ENCODE peak calls at places on chromosomes 7 and 10, in five cellular contexts. M is GM23338, G is osteocyte, J is GM12865, N is omental fat pad. H is an unnamed sample.

GRCh38 chr10:16967000-16967865 is 150.0 kb upstream of the RSU1 start:
- DNase-seq in N (no peak), J (no peak), M (no peak), G (no peak), H (no peak)

GRCh38 chr7:46424934-46425333 is 503.9 kb upstream of the IGFBP3 start:
- DNase-seq in M (no peak), J (peak), N (no peak), G (no peak), H (no peak)

GRCh38 chr10:86600296-86600695 is 54.1 kb upstream of the OPN4 start:
- DNase-seq in G (peak), M (no peak), N (no peak), J (no peak), H (no peak)

GRCh38 chr7:27576360-27576944 is 86.2 kb downstream of the HIBADH start:
- DNase-seq in J (peak), N (no peak), M (peak), G (no peak), H (no peak)

GRCh38 chr10:70379581-70380176 is 2.7 kb downstream of the LRRC20 start:
- DNase-seq in G (no peak), N (no peak), M (peak), J (peak), H (no peak)

GRCh38 chr10:113454341-113455061 is 98.4 kb upstream of the HABP2 start:
- DNase-seq in J (peak), N (no peak), M (peak), G (no peak), H (peak)

GRCh38 chr10:3159160-3159559 is 13.4 kb downstream of the PITRM1 start:
- DNase-seq in G (peak), J (no peak), M (no peak), N (no peak), H (no peak)

GRCh38 chr10:6089334-6090219 is 743 bp downstream of the RBM17 start:
- DNase-seq in N (no peak), M (peak), J (peak), G (peak), H (peak)

GRCh38 chr10:97724341-97724941 is 10.9 kb downstream of the MARVELD1 start:
- DNase-seq in M (no peak), J (no peak), N (no peak), G (no peak), H (no peak)

GRCh38 chr7:47651355-47652317 is 69.7 kb upstream of the TNS3 start:
- DNase-seq in M (no peak), G (no peak), N (no peak), J (no peak), H (no peak)

GRCh38 chr10:70648427-70648826 is 23.9 kb upstream of the ADAMTS14 start:
- DNase-seq in N (no peak), J (no peak), G (no peak), M (peak), H (no peak)

GRCh38 chr7:138835087-138835486 is 37.1 kb upstream of the ATP6V0A4 start:
- DNase-seq in N (no peak), M (no peak), G (peak), J (no peak), H (no peak)

GRCh38 chr10:63264852-63265617 is 131.9 kb downstream of the NRBF2 start:
- DNase-seq in M (peak), N (no peak), G (no peak), J (peak), H (no peak)

GRCh38 chr10:102777696-102778530 is 34.2 kb downstream of the WBP1L start:
- DNase-seq in N (no peak), G (no peak), J (no peak), M (peak), H (no peak)

GRCh38 chr7:73738220-73738611 is 386 bp downstream of the ABHD11 start:
- DNase-seq in J (peak), G (no peak), N (peak), M (peak), H (peak)

GRCh38 chr10:17263580-17263979 is 35.5 kb downstream of the VIM start:
- DNase-seq in G (no peak), N (no peak), M (no peak), J (no peak), H (no peak)

GRCh38 chr7:30894009-30894408 is 17.6 kb upstream of the AQP1 start:
- DNase-seq in G (no peak), M (no peak), J (no peak), N (no peak), H (no peak)

GRCh38 chr7:155228459-155228845 is 69.2 kb upstream of the INSIG1 start:
- DNase-seq in N (no peak), M (no peak), G (no peak), J (no peak), H (no peak)

GRCh38 chr10:373516-374309 is 238.5 kb downstream of the ZMYND11 start:
- DNase-seq in M (no peak), G (peak), J (no peak), N (no peak), H (no peak)

GRCh38 chr10:133335238-133336122 is 1.2 kb downstream of the CALY start:
- DNase-seq in N (no peak), G (peak), J (peak), M (peak), H (peak)

GRCh38 chr10:637221-637620 is 52.2 kb downstream of the DIP2C start:
- DNase-seq in J (no peak), N (no peak), G (no peak), M (no peak), H (no peak)

GRCh38 chr7:159013181-159013690 is 131.4 kb downstream of the VIPR2 start:
- DNase-seq in J (no peak), N (no peak), M (no peak), G (no peak), H (no peak)

GRCh38 chr10:103767756-103768155 is 87.6 kb downstream of the SH3PXD2A start:
- DNase-seq in N (no peak), G (no peak), M (no peak), J (no peak), H (no peak)

GRCh38 chr7:99112097-99112496 is 31.8 kb downstream of the SMURF1 start:
- DNase-seq in N (no peak), M (no peak), G (no peak), J (peak), H (no peak)

GRCh38 chr7:111180273-111180814 is 89.4 kb downstream of the LRRN3 start:
- DNase-seq in J (no peak), G (no peak), N (no peak), M (no peak), H (no peak)

GRCh38 chr7:150756858-150757257 is 19.6 kb downstream of the GIMAP5 start:
- DNase-seq in M (peak), G (no peak), N (no peak), J (peak), H (no peak)

GRCh38 chr7:16396766-16397496 is 24.4 kb downstream of the CRPPA start:
- DNase-seq in M (no peak), J (no peak), G (no peak), N (no peak), H (peak)

GRCh38 chr7:16397497-16398210 is 23.7 kb downstream of the CRPPA start:
- DNase-seq in G (no peak), J (no peak), N (no peak), M (no peak), H (peak)

GRCh38 chr7:16392990-16393523 is 28.3 kb downstream of the CRPPA start:
- DNase-seq in N (no peak), M (no peak), G (no peak), J (no peak), H (no peak)

GRCh38 chr7:16393862-16394422 is 27.4 kb downstream of the CRPPA start:
- DNase-seq in J (no peak), N (no peak), M (no peak), G (no peak), H (no peak)

DNA sequence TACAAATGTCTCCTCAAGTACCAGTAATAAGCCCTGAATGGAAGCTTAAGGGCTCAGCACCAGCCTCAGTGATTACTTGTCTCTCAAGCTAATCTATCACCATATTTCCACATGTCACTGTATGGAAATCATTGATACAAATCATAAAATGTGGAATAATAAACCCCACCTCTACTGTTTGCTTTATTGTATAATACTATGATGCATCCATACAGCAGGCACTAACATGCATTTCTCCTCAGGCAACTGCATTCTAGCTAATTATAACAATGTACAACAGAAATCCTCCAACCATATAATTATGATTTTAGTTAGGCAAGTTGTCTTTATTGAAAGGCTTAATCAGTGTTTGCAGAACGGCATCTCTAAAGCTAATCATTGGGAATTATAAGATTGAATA is 26.2 kb downstream of the CRPPA start:
- DNase-seq in G (no peak), N (no peak), J (no peak), M (no peak), H (no peak)
- TF ChIP-seq CTCF in G (no peak), N (no peak), J (no peak), M (no peak), H (no peak)

DNA sequence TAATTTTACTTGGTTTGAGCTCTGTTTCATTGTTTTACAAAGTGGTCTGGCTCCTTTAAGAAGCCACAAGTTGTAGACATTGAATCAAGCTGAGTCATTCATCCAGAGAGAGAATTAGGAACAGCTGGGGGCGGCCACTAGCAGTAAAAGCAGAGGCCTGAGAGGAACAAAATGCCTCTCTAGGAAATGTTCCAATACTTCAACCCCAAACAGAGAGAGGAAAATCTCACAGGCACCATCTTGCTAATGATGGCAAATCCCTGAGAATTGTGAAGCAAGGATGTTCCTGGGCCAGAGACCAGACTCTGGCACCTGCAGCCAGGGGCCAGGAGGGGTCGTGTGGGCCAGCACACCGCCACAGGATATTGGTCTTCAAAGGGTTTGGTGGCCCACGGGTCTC is 26.5 kb upstream of the TRIL start:
- DNase-seq in M (peak), G (no peak), N (no peak), J (no peak), H (no peak)
- TF ChIP-seq CTCF in M (peak), G (peak), N (no peak), J (no peak), H (no peak)

GRCh38 chr7:142299226-142299625 is 41.4 kb upstream of the PRSS58 start:
- DNase-seq in J (no peak), G (no peak), N (no peak), M (no peak), H (no peak)

GRCh38 chr7:142301299-142301698 is 43.4 kb upstream of the PRSS58 start:
- DNase-seq in M (no peak), N (no peak), G (no peak), J (no peak), H (no peak)

GRCh38 chr7:142298631-142299030 is 40.8 kb upstream of the PRSS58 start:
- DNase-seq in J (no peak), M (no peak), G (no peak), N (no peak), H (no peak)

GRCh38 chr7:142301923-142302550 is 44.2 kb upstream of the PRSS58 start:
- DNase-seq in G (no peak), J (peak), N (no peak), M (peak), H (no peak)

DNA sequence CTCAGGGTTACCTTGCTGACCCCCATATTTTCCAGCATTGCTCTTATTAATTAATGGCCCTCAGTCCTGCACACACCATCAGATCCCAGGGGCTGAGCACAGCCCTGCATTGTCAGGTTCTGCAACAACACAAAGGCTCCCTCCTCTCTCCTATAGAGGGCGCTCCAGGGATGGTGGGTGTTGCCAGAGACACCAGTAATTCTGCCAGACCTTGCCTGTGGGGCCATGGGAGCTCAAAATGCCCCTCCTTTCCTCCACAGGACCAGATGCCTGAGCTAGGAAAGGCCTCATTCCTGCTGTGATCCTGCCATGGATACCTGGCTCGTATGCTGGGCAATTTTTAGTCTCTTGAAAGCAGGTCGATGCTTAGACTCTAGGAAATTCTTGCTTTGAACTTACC is 42.8 kb upstream of the PRSS58 start:
- DNase-seq in N (no peak), G (no peak), M (peak), J (peak), H (no peak)
- TF ChIP-seq CTCF in N (no peak), G (peak), M (peak), J (peak), H (no peak)

DNA sequence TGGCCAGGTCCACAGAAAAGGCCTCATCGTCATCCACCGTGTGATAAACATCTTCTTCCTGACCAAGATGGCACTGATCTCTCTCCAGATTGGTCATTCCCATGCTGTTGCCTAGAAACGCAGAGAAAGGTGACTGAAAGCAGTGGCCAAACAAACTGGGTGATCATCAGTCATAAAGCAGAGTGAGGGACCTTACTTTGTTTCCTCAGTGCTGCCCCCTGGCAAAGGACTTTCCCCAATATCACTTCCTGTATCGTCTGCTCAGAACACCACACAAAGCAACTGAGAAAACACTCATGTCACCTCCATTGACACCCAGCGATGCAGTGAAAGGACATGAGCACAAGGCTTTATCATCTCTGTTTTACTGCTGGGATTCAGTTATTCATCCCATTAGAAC is 40.0 kb upstream of the TM9SF3 start:
- DNase-seq in M (peak), N (no peak), J (peak), G (no peak), H (no peak)
- TF ChIP-seq CTCF in M (peak), N (no peak), J (peak), G (peak), H (peak)